ENCODE peak calls at places on chromosomes 16 and 17, in seven cellular contexts. One of them, this sample, is unnamed.

GRCh38 chr17:38613981-38614779 is 8.4 kb upstream of the SRCIN1 start:
- DNase-seq in right cardiac atrium: no peak
- DNase-seq in hepatocyte: peak; percentile 44
- DNase-seq in stomach: no peak
- DNase-seq in HAP-1: no peak
- DNase-seq in body of pancreas: peak; percentile 41
- DNase-seq in heart right ventricle: no peak
- DNase-seq in this sample: no peak

GRCh38 chr17:60157487-60158040 is 7.8 kb downstream of the CA4 start:
- DNase-seq in right cardiac atrium: no peak
- DNase-seq in hepatocyte: peak; percentile 3
- DNase-seq in stomach: no peak
- DNase-seq in HAP-1: no peak
- DNase-seq in body of pancreas: no peak
- DNase-seq in heart right ventricle: no peak
- DNase-seq in this sample: no peak

GRCh38 chr17:14201087-14201486 is 35.6 kb downstream of the CDRT15 start:
- DNase-seq in right cardiac atrium: no peak
- DNase-seq in hepatocyte: no peak
- DNase-seq in stomach: no peak
- DNase-seq in HAP-1: no peak
- DNase-seq in body of pancreas: no peak
- DNase-seq in heart right ventricle: no peak
- DNase-seq in this sample: no peak

GRCh38 chr16:23355106-23355670 is 53.1 kb downstream of the SCNN1B start:
- DNase-seq in right cardiac atrium: no peak
- DNase-seq in hepatocyte: no peak
- DNase-seq in stomach: no peak
- DNase-seq in HAP-1: no peak
- DNase-seq in body of pancreas: no peak
- DNase-seq in heart right ventricle: no peak
- DNase-seq in this sample: peak; percentile 51

GRCh38 chr16:920722-921121 is 50.1 kb downstream of the LMF1 start:
- DNase-seq in right cardiac atrium: peak; percentile 27
- DNase-seq in hepatocyte: no peak
- DNase-seq in stomach: no peak
- DNase-seq in HAP-1: no peak
- DNase-seq in body of pancreas: peak; percentile 23
- DNase-seq in heart right ventricle: peak; percentile 40
- DNase-seq in this sample: no peak

GRCh38 chr16:67490330-67491096 is 7.2 kb upstream of the AGRP start:
- DNase-seq in right cardiac atrium: no peak
- DNase-seq in hepatocyte: no peak
- DNase-seq in stomach: no peak
- DNase-seq in HAP-1: no peak
- DNase-seq in body of pancreas: no peak
- DNase-seq in heart right ventricle: no peak
- DNase-seq in this sample: no peak

GRCh38 chr16:59053911-59054310 is 319.8 kb upstream of the GOT2 start:
- DNase-seq in right cardiac atrium: no peak
- DNase-seq in hepatocyte: no peak
- DNase-seq in stomach: no peak
- DNase-seq in HAP-1: no peak
- DNase-seq in body of pancreas: no peak
- DNase-seq in heart right ventricle: no peak
- DNase-seq in this sample: no peak

GRCh38 chr16:70778901-70779309 is 22.1 kb downstream of the VAC14 start:
- DNase-seq in right cardiac atrium: peak; percentile 34
- DNase-seq in hepatocyte: peak; percentile 88
- DNase-seq in stomach: no peak
- DNase-seq in HAP-1: peak; percentile 49
- DNase-seq in body of pancreas: peak; percentile 38
- DNase-seq in heart right ventricle: peak; percentile 49
- DNase-seq in this sample: peak; percentile 51

GRCh38 chr17:50618300-50618699 is 16.4 kb upstream of the ABCC3 start:
- DNase-seq in right cardiac atrium: no peak
- DNase-seq in hepatocyte: no peak
- DNase-seq in stomach: no peak
- DNase-seq in HAP-1: no peak
- DNase-seq in body of pancreas: no peak
- DNase-seq in heart right ventricle: no peak
- DNase-seq in this sample: no peak

GRCh38 chr17:44930667-44931066 is 15.4 kb upstream of the GFAP start:
- DNase-seq in right cardiac atrium: no peak
- DNase-seq in hepatocyte: no peak
- DNase-seq in stomach: no peak
- DNase-seq in HAP-1: no peak
- DNase-seq in body of pancreas: no peak
- DNase-seq in heart right ventricle: no peak
- DNase-seq in this sample: peak; percentile 9

GRCh38 chr17:1298616-1299015 is 19.2 kb downstream of the TRARG1 start:
- DNase-seq in right cardiac atrium: no peak
- DNase-seq in hepatocyte: peak; percentile 64
- DNase-seq in stomach: no peak
- DNase-seq in HAP-1: peak; percentile 39
- DNase-seq in body of pancreas: no peak
- DNase-seq in heart right ventricle: no peak
- DNase-seq in this sample: peak; percentile 70

GRCh38 chr16:57986196-57986595 is 14.3 kb downstream of the ZNF319 start:
- DNase-seq in right cardiac atrium: no peak
- DNase-seq in hepatocyte: no peak
- DNase-seq in stomach: no peak
- DNase-seq in HAP-1: no peak
- DNase-seq in body of pancreas: no peak
- DNase-seq in heart right ventricle: no peak
- DNase-seq in this sample: no peak

GRCh38 chr17:9768381-9768934 is 22.9 kb downstream of the DHRS7C start:
- DNase-seq in right cardiac atrium: no peak
- DNase-seq in hepatocyte: peak; percentile 43
- DNase-seq in stomach: no peak
- DNase-seq in HAP-1: no peak
- DNase-seq in body of pancreas: no peak
- DNase-seq in heart right ventricle: no peak
- DNase-seq in this sample: no peak

GRCh38 chr17:81003711-81004335 is 12.2 kb downstream of the CHMP6 start:
- DNase-seq in right cardiac atrium: peak; percentile 33
- DNase-seq in hepatocyte: no peak
- DNase-seq in stomach: no peak
- DNase-seq in HAP-1: peak; percentile 51
- DNase-seq in body of pancreas: no peak
- DNase-seq in heart right ventricle: no peak
- DNase-seq in this sample: peak; percentile 56

GRCh38 chr16:16148755-16149154 is 74.5 kb downstream of the ABCC6 start:
- DNase-seq in right cardiac atrium: no peak
- DNase-seq in hepatocyte: no peak
- DNase-seq in stomach: no peak
- DNase-seq in HAP-1: no peak
- DNase-seq in body of pancreas: no peak
- DNase-seq in heart right ventricle: no peak
- DNase-seq in this sample: no peak

GRCh38 chr17:35372846-35373531 is 432 bp downstream of the SLFN11 start:
- DNase-seq in right cardiac atrium: peak; percentile 16
- DNase-seq in hepatocyte: peak; percentile 7
- DNase-seq in stomach: peak; percentile 32
- DNase-seq in HAP-1: peak; percentile 67
- DNase-seq in body of pancreas: peak; percentile 8
- DNase-seq in heart right ventricle: peak; percentile 20
- DNase-seq in this sample: peak; percentile 69

GRCh38 chr17:71224824-71225575 is 895.8 kb upstream of the SOX9 start:
- DNase-seq in right cardiac atrium: no peak
- DNase-seq in hepatocyte: peak; percentile 30
- DNase-seq in stomach: no peak
- DNase-seq in HAP-1: no peak
- DNase-seq in body of pancreas: peak; percentile 8
- DNase-seq in heart right ventricle: no peak
- DNase-seq in this sample: no peak

GRCh38 chr16:66649167-66649566 is 44.7 kb downstream of the CMTM3 start:
- DNase-seq in right cardiac atrium: no peak
- DNase-seq in hepatocyte: no peak
- DNase-seq in stomach: no peak
- DNase-seq in HAP-1: no peak
- DNase-seq in body of pancreas: no peak
- DNase-seq in heart right ventricle: no peak
- DNase-seq in this sample: no peak

GRCh38 chr16:4094138-4094773 is 22.0 kb downstream of the ADCY9 start:
- DNase-seq in right cardiac atrium: no peak
- DNase-seq in hepatocyte: no peak
- DNase-seq in stomach: no peak
- DNase-seq in HAP-1: peak; percentile 31
- DNase-seq in body of pancreas: no peak
- DNase-seq in heart right ventricle: no peak
- DNase-seq in this sample: no peak

GRCh38 chr17:66654764-66655163 is 180.2 kb upstream of the CACNG5 start:
- DNase-seq in right cardiac atrium: no peak
- DNase-seq in hepatocyte: no peak
- DNase-seq in stomach: no peak
- DNase-seq in HAP-1: no peak
- DNase-seq in body of pancreas: no peak
- DNase-seq in heart right ventricle: no peak
- DNase-seq in this sample: no peak

GRCh38 chr16:84619103-84619460 is 1.2 kb upstream of the COTL1 start:
- DNase-seq in right cardiac atrium: no peak
- DNase-seq in hepatocyte: no peak
- DNase-seq in stomach: no peak
- DNase-seq in HAP-1: no peak
- DNase-seq in body of pancreas: no peak
- DNase-seq in heart right ventricle: no peak
- DNase-seq in this sample: no peak

GRCh38 chr16:3025032-3026002 is 1.5 kb downstream of the THOC6 start:
- DNase-seq in right cardiac atrium: no peak
- DNase-seq in hepatocyte: peak; percentile 23
- DNase-seq in stomach: no peak
- DNase-seq in HAP-1: no peak
- DNase-seq in body of pancreas: no peak
- DNase-seq in heart right ventricle: no peak
- DNase-seq in this sample: no peak

GRCh38 chr16:3023415-3023668 is 400 bp downstream of the HCFC1R1 start:
- DNase-seq in right cardiac atrium: peak; percentile 72
- DNase-seq in hepatocyte: peak; percentile 76
- DNase-seq in stomach: no peak
- DNase-seq in HAP-1: no peak
- DNase-seq in body of pancreas: peak; percentile 68
- DNase-seq in heart right ventricle: no peak
- DNase-seq in this sample: no peak

GRCh38 chr16:3022208-3022696 is 1.5 kb downstream of the HCFC1R1 start:
- DNase-seq in right cardiac atrium: peak; percentile 94
- DNase-seq in hepatocyte: peak; percentile 95
- DNase-seq in stomach: peak; percentile 91
- DNase-seq in HAP-1: peak; percentile 82
- DNase-seq in body of pancreas: peak; percentile 94
- DNase-seq in heart right ventricle: peak; percentile 84
- DNase-seq in this sample: peak; percentile 94

GRCh38 chr16:3022697-3023414 is 886 bp downstream of the HCFC1R1 start:
- DNase-seq in right cardiac atrium: peak; percentile 62
- DNase-seq in hepatocyte: no peak
- DNase-seq in stomach: no peak
- DNase-seq in HAP-1: peak; percentile 58
- DNase-seq in body of pancreas: peak; percentile 51
- DNase-seq in heart right ventricle: no peak
- DNase-seq in this sample: no peak

GRCh38 chr16:3023669-3024478 is at the start of the genes HCFC1R1 and THOC6:
- DNase-seq in right cardiac atrium: peak; percentile 97
- DNase-seq in hepatocyte: peak; percentile 98
- DNase-seq in stomach: peak; percentile 98
- DNase-seq in HAP-1: peak; percentile 98
- DNase-seq in body of pancreas: peak; percentile 99
- DNase-seq in heart right ventricle: peak; percentile 96
- DNase-seq in this sample: peak; percentile 99
- H3K4me1 ChIP-seq in right cardiac atrium: peaks cover 10% of the 10 kb centered on the region
- H3K4me1 ChIP-seq in hepatocyte: peaks cover 33% of the 10 kb centered on the region
- H3K4me1 ChIP-seq in stomach: peaks cover 79% of the 10 kb centered on the region
- H3K4me1 ChIP-seq in HAP-1: peaks cover 25% of the 10 kb centered on the region
- H3K4me1 ChIP-seq in body of pancreas: peaks cover 73% of the 10 kb centered on the region
- H3K4me1 ChIP-seq in heart right ventricle: peaks cover 23% of the 10 kb centered on the region
- H3K4me1 ChIP-seq in this sample: peaks cover 39% of the 10 kb centered on the region

GRCh38 chr16:13402601-13403000 is 501.2 kb downstream of the SHISA9 start:
- DNase-seq in right cardiac atrium: no peak
- DNase-seq in hepatocyte: no peak
- DNase-seq in stomach: no peak
- DNase-seq in HAP-1: no peak
- DNase-seq in body of pancreas: no peak
- DNase-seq in heart right ventricle: no peak
- DNase-seq in this sample: no peak
- H3K4me3 ChIP-seq in right cardiac atrium: no peak overlapping the region
- H3K4me3 ChIP-seq in hepatocyte: no peak overlapping the region
- H3K4me3 ChIP-seq in stomach: no peak overlapping the region
- H3K4me3 ChIP-seq in HAP-1: no peak overlapping the region
- H3K4me3 ChIP-seq in body of pancreas: no peak overlapping the region
- H3K4me3 ChIP-seq in heart right ventricle: no peak overlapping the region
- H3K4me3 ChIP-seq in this sample: no peak overlapping the region

GRCh38 chr17:7553356-7553755 is 4.5 kb downstream of the TNFSF12 start:
- DNase-seq in right cardiac atrium: no peak
- DNase-seq in hepatocyte: no peak
- DNase-seq in stomach: no peak
- DNase-seq in HAP-1: no peak
- DNase-seq in body of pancreas: no peak
- DNase-seq in heart right ventricle: no peak
- DNase-seq in this sample: no peak

GRCh38 chr17:7550359-7550758 is 1.5 kb downstream of the TNFSF12 start:
- DNase-seq in right cardiac atrium: no peak
- DNase-seq in hepatocyte: no peak
- DNase-seq in stomach: no peak
- DNase-seq in HAP-1: no peak
- DNase-seq in body of pancreas: no peak
- DNase-seq in heart right ventricle: no peak
- DNase-seq in this sample: no peak

GRCh38 chr17:7549401-7550055 is 670 bp downstream of the TNFSF12 start:
- DNase-seq in right cardiac atrium: no peak
- DNase-seq in hepatocyte: no peak
- DNase-seq in stomach: peak; percentile 33
- DNase-seq in HAP-1: no peak
- DNase-seq in body of pancreas: peak; percentile 24
- DNase-seq in heart right ventricle: no peak
- DNase-seq in this sample: peak; percentile 80

GRCh38 chr17:7552621-7553051 is 3.8 kb downstream of the TNFSF12 start:
- DNase-seq in right cardiac atrium: no peak
- DNase-seq in hepatocyte: no peak
- DNase-seq in stomach: no peak
- DNase-seq in HAP-1: no peak
- DNase-seq in body of pancreas: peak; percentile 47
- DNase-seq in heart right ventricle: no peak
- DNase-seq in this sample: no peak

DNA sequence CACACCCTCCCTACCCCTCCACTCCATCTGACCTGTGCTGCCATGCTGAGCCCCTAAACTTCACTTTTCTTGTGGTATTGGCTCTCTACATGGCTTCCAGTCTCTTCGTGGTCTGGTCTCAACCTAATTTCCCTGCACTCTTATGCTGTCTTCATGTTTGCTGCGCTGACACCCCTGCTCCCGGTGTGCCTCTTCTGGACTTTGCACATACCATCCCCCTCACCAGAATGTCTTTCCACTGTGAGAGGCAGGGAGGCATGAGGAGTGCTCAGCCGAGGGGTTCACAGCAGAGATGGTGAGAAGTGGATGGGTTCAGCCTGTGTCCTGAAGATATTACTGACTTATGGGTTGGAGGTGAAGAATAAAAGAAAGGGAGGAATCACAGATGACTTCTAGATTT is 2.5 kb downstream of the TNFSF12 start:
- DNase-seq in right cardiac atrium: no peak
- DNase-seq in hepatocyte: no peak
- DNase-seq in stomach: no peak
- DNase-seq in HAP-1: no peak
- DNase-seq in body of pancreas: no peak
- DNase-seq in heart right ventricle: no peak
- DNase-seq in this sample: no peak
- H3K4me1 ChIP-seq in right cardiac atrium: no peaks in the 10 kb centered on the region
- H3K4me1 ChIP-seq in hepatocyte: peaks cover 24% of the 10 kb centered on the region
- H3K4me1 ChIP-seq in stomach: peaks cover 55% of the 10 kb centered on the region
- H3K4me1 ChIP-seq in HAP-1: peaks cover 8% of the 10 kb centered on the region
- H3K4me1 ChIP-seq in body of pancreas: peaks cover 17% of the 10 kb centered on the region
- H3K4me1 ChIP-seq in heart right ventricle: peaks cover 3% of the 10 kb centered on the region
- H3K4me1 ChIP-seq in this sample: peaks cover 25% of the 10 kb centered on the region

GRCh38 chr17:29586676-29587469 is 2.6 kb downstream of the GIT1 start:
- DNase-seq in right cardiac atrium: no peak
- DNase-seq in hepatocyte: no peak
- DNase-seq in stomach: no peak
- DNase-seq in HAP-1: no peak
- DNase-seq in body of pancreas: no peak
- DNase-seq in heart right ventricle: no peak
- DNase-seq in this sample: no peak
- H3K4me3 ChIP-seq in right cardiac atrium: no peak overlapping the region
- H3K4me3 ChIP-seq in hepatocyte: no peak overlapping the region
- H3K4me3 ChIP-seq in stomach: peak overlapping the region; percentile 89
- H3K4me3 ChIP-seq in HAP-1: no peak overlapping the region
- H3K4me3 ChIP-seq in body of pancreas: no peak overlapping the region
- H3K4me3 ChIP-seq in heart right ventricle: peak overlapping the region; percentile 95
- H3K4me3 ChIP-seq in this sample: peak overlapping the region; percentile 43

This sample was measured in upper lobe of right lung.